ENCODE peak calls at places on chromosomes 6 and 20, in six cellular contexts. K is transverse colon, Y is A549, W is HepG2, L is sigmoid colon, G is stomach. C is an unnamed sample.

GRCh38 chr20:24131281-24131680 is 142.7 kb upstream of the GGTLC1 start:
- DNase-seq in K (no peak), L (peak; percentile 12), G (no peak), Y (no peak), W (no peak), C (no peak)

GRCh38 chr6:48765352-48765961 is 654.5 kb upstream of the PTCHD4 start:
- DNase-seq in Y (peak; percentile 55), L (no peak), W (peak; percentile 46), K (no peak), G (peak; percentile 32), C (no peak)

GRCh38 chr6:35376282-35376681 is 33.9 kb downstream of the PPARD start:
- DNase-seq in G (no peak), Y (no peak), W (no peak), L (no peak), K (no peak), C (no peak)

GRCh38 chr6:17839526-17839925 is 132.8 kb upstream of the NUP153 start:
- DNase-seq in K (no peak), L (no peak), G (no peak), Y (no peak), W (no peak), C (no peak)

GRCh38 chr6:39476670-39477069 is 154.2 kb upstream of the KCNK16 start:
- DNase-seq in K (no peak), W (no peak), G (no peak), Y (no peak), L (no peak), C (no peak)

GRCh38 chr20:25072226-25072811 is 9.6 kb downstream of the VSX1 start:
- DNase-seq in G (no peak), L (no peak), W (no peak), Y (no peak), K (no peak), C (no peak)

GRCh38 chr20:24160563-24161355 is 172.2 kb upstream of the GGTLC1 start:
- DNase-seq in L (no peak), G (peak; percentile 63), W (peak; percentile 39), K (peak; percentile 13), Y (peak; percentile 61), C (no peak)

GRCh38 chr6:165389534-165389933 is 80.1 kb upstream of the C6orf118 start:
- DNase-seq in W (no peak), K (no peak), Y (no peak), L (no peak), G (no peak), C (no peak)

GRCh38 chr20:35768731-35769664 is 2.8 kb upstream of the PHF20 start:
- DNase-seq in G (peak; percentile 88), Y (peak; percentile 92), L (peak; percentile 99), K (peak; percentile 87), W (peak; percentile 82), C (peak; percentile 100)

GRCh38 chr20:32626859-32627636 is 41.9 kb upstream of the NOL4L start:
- DNase-seq in K (peak; percentile 24), W (no peak), G (peak; percentile 61), Y (no peak), L (no peak), C (no peak)

GRCh38 chr6:150676339-150676738 is 76.7 kb downstream of the PLEKHG1 start:
- DNase-seq in W (no peak), L (no peak), Y (no peak), K (no peak), G (no peak), C (no peak)

GRCh38 chr20:17419459-17419858 is 111.7 kb downstream of the BFSP1 start:
- DNase-seq in W (no peak), K (no peak), Y (no peak), G (no peak), L (no peak), C (no peak)

GRCh38 chr6:125919618-125920017 is 37.0 kb upstream of the HINT3 start:
- DNase-seq in G (no peak), Y (no peak), K (no peak), L (no peak), W (no peak), C (no peak)

GRCh38 chr6:48318670-48319069 is 207.7 kb upstream of the PTCHD4 start:
- DNase-seq in Y (no peak), W (no peak), L (no peak), K (no peak), G (no peak), C (no peak)

GRCh38 chr20:44069203-44069931 is 117.6 kb downstream of the JPH2 start:
- DNase-seq in L (no peak), Y (no peak), W (no peak), K (peak; percentile 59), G (peak; percentile 30), C (no peak)

DNA sequence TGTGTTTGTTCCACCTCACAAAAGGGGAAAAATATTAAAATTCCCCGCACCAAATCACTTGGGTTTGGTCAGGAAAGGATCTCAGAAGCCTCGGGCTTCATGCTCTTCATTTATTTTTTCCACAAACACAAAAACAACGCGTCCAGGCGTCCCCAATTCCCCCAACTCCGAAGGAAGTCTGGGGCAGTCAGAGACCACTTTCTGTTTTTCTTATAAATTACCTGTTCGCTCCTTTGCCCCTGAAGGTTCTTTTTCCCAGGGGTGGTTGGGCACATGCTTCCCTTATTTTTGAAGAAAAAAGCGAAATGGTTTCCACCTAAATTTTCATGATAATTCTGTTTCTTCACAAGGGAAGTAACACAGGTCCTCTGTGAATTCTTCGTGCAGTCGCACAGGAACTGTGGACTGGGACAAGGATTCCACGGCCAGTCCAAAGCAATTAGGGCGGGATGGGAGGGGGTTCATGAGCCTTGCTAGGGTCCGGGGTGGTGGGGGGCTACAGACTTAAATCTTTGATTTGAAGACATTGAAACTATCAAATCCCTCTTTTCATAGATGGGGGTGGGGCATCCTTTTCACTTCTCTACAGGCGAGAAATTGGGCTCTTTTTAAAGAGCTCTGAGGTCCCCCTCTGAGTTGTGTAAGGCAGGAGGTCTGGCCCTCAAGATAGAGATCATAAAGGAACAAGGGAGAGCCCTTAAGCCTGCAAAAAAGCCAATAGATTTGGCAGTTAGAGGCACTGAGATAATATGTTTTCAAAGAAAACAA is 30.5 kb upstream of the HFE start:
- DNase-seq in G (no peak), K (peak; percentile 24), W (peak; percentile 56), Y (peak; percentile 42), L (peak; percentile 69), C (peak; percentile 27)
- TF ChIP-seq EP300 in G (no peak), K (no peak), W (no peak), Y (no peak), L (no peak), C (peak; percentile 4)

DNA sequence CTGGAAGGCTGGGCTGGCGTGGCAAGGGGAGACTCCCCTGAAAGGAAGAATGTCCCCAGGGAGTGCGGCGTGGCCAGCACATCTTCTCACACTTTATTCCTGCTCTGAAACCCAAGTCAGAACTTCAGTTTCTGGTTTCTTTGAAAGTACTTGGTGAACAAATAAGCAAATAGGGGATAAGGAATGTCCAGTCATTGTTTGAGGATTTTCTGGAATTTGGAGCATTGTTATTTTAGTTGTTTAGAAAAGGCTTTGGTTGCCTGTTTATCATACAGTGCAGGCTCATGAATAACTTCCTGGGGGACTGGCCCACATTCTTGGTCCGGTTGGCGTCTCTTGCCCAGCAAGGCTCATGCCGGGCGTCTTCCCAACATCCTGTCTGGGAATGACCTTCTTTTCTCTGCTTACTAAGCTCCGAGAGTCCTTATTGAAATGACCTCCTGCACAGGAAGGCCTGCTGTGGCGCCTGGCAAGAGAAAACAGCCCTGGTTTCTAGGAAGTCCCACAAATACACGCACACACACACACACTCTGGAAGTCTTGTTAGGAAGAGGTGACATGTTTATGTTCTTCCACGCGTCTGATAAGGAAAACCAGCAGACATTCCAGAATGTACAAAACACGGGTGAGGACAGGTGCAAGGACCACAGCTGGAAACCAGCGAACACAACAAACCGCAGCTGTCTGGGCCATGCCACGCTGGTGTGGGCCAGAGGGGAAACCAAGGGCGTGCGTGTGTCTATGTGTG is 71.9 kb downstream of the TMEM170B start:
- DNase-seq in W (no peak), G (no peak), L (no peak), K (no peak), Y (peak; percentile 89), C (no peak)
- TF ChIP-seq EP300 in W (no peak), G (no peak), L (no peak), K (no peak), Y (peak; percentile 67), C (no peak)

GRCh38 chr6:105593805-105594231 is 190.9 kb upstream of the PREP start:
- DNase-seq in G (no peak), W (no peak), L (no peak), K (no peak), Y (no peak), C (no peak)

GRCh38 chr6:105594821-105595220 is 191.9 kb upstream of the PREP start:
- DNase-seq in L (no peak), K (no peak), W (no peak), Y (peak; percentile 58), G (no peak), C (no peak)

GRCh38 chr6:105592329-105592728 is 189.4 kb upstream of the PREP start:
- DNase-seq in K (no peak), Y (peak; percentile 88), G (no peak), W (no peak), L (peak; percentile 70), C (no peak)

GRCh38 chr6:105594272-105594671 is 191.4 kb upstream of the PREP start:
- DNase-seq in W (no peak), Y (no peak), L (no peak), K (no peak), G (no peak), C (no peak)

GRCh38 chr6:105593056-105593455 is 190.2 kb upstream of the PREP start:
- DNase-seq in Y (no peak), K (no peak), W (no peak), G (no peak), L (no peak), C (no peak)
- TF ChIP-seq EP300 in Y (no peak), K (no peak), W (no peak), G (no peak), L (no peak), C (no peak)

DNA sequence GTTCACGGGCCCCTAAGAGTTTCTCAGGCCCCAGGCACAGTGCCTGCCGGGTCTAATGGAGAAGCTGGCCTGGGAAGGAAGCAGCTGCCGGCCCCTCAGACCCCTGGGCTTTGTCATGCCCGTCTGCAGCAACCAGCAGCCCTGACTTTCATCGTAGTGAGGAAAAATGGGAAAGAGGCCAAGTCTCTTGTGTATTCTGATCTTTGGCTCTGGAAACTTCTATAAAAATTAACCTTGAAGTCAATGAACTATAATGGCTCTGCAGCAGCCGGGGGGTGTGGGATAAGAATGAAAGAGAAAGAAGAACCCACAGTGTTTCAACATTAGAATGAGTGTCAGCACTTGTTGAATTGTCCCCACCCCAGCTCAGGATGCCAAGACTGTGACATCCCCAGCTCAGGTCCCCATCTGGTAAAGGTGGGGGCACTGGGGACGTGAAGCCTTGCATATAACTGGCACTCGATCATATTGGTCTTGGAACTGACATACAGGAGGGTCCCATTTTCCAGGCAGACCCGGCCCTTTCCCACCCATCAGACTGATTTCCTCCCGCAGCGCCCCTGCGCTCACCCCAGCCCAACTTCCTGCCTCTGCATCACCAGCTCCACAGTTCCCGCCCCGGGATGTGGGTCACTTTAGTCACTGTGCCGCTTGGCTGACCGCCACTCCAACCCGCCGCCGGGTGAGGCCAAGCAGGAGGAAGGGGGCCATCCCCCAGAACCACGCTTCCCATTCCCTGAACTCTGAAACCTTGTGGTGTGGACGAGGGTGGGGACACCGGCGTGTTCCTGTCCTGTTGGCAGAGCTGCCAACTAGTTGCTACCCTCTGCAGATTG is 12.7 kb downstream of the TGM2 start:
- DNase-seq in K (peak; percentile 80), W (peak; percentile 44), Y (peak; percentile 74), L (peak; percentile 90), G (peak; percentile 79), C (peak; percentile 41)
- TF ChIP-seq EP300 in K (no peak), W (no peak), Y (peak; percentile 45), L (no peak), G (no peak), C (peak; percentile 59)

GRCh38 chr20:10268636-10269035 is 50.0 kb downstream of the SNAP25 start:
- DNase-seq in W (no peak), Y (no peak), K (no peak), L (no peak), G (no peak), C (no peak)
- TF ChIP-seq EP300 in W (no peak), Y (no peak), K (no peak), L (no peak), G (no peak), C (no peak)

C was measured in tibial nerve.